ENCODE peak calls at places on chromosome 16, in four cellular contexts. J, H, T and N are unnamed samples.
A peak's percentile ranks its signal among the peaks of the same experiment; 100 is the strongest.

GRCh38 chr16:78684655-78685400 is 585.4 kb downstream of the WWOX start:
- DNase-seq in J (no peak), H (peak; percentile 64), T (peak; percentile 63), N (no peak)

GRCh38 chr16:68332411-68333121 is 21.7 kb downstream of the PRMT7 start:
- DNase-seq in J (peak; percentile 49), H (no peak), T (peak; percentile 52), N (no peak)

GRCh38 chr16:645852-646678 is 3.1 kb upstream of the WDR90 start:
- DNase-seq in J (no peak), H (no peak), T (peak; percentile 70), N (no peak)

GRCh38 chr16:50152386-50152806 is 710 bp upstream of the TENT4B start:
- DNase-seq in J (no peak), H (no peak), T (peak; percentile 27), N (no peak)

GRCh38 chr16:76193851-76194620 is 83.2 kb upstream of the CNTNAP4 start:
- DNase-seq in J (no peak), H (peak; percentile 13), T (no peak), N (no peak)

GRCh38 chr16:30117768-30118167 is 4.4 kb upstream of the GDPD3 start:
- DNase-seq in J (no peak), H (no peak), T (no peak), N (no peak)

GRCh38 chr16:71883193-71883848 is 661 bp downstream of the ZNF821 start:
- DNase-seq in J (peak; percentile 45), H (peak; percentile 1), T (peak; percentile 46), N (peak; percentile 27)

GRCh38 chr16:79089735-79090284 is 510.7 kb downstream of the MAF start:
- DNase-seq in J (peak; percentile 10), H (no peak), T (peak; percentile 21), N (no peak)

GRCh38 chr16:90057738-90058173 is 19.4 kb downstream of the PRDM7 start:
- DNase-seq in J (no peak), H (peak; percentile 33), T (no peak), N (no peak)
- H3K27ac ChIP-seq in J (no peak overlapping the region), H (no peak overlapping the region), T (no peak overlapping the region), N (no peak overlapping the region)

GRCh38 chr16:87335968-87336849 is 19.0 kb upstream of the C16orf95 start:
- DNase-seq in J (no peak), H (no peak), T (no peak), N (no peak)

GRCh38 chr16:87333581-87334331 is 16.6 kb upstream of the C16orf95 start:
- DNase-seq in J (no peak), H (no peak), T (no peak), N (no peak)

GRCh38 chr16:87333101-87333500 is 15.9 kb upstream of the C16orf95 start:
- DNase-seq in J (no peak), H (no peak), T (no peak), N (no peak)

GRCh38 chr16:87335306-87335967 is 18.2 kb upstream of the C16orf95 start:
- DNase-seq in J (no peak), H (no peak), T (no peak), N (no peak)

GRCh38 chr16:87334611-87335305 is 17.6 kb upstream of the C16orf95 start:
- DNase-seq in J (no peak), H (no peak), T (no peak), N (peak; percentile 11)
- H3K4me1 ChIP-seq in J (no peaks in the 10 kb centered on the region), H (no peaks in the 10 kb centered on the region), T (peaks cover 5% of the 10 kb centered on the region), N (no peaks in the 10 kb centered on the region)

GRCh38 chr16:8961811-8962390 is 1.8 kb downstream of the USP7 start:
- DNase-seq in J (peak; percentile 37), H (no peak), T (no peak), N (no peak)
- H3K27ac ChIP-seq in J (peak overlapping the region; percentile 29), H (peak overlapping the region; percentile 10), T (no peak overlapping the region), N (no peak overlapping the region)

GRCh38 chr16:74575175-74575804 is 31.6 kb downstream of the GLG1 start:
- DNase-seq in J (no peak), H (no peak), T (no peak), N (no peak)

GRCh38 chr16:74575805-74576643 is 30.9 kb downstream of the GLG1 start:
- DNase-seq in J (no peak), H (no peak), T (no peak), N (no peak)

GRCh38 chr16:74573622-74574021 is 33.3 kb downstream of the GLG1 start:
- DNase-seq in J (no peak), H (no peak), T (no peak), N (peak; percentile 33)

GRCh38 chr16:74570412-74571301 is 36.3 kb downstream of the GLG1 start:
- DNase-seq in J (no peak), H (no peak), T (no peak), N (no peak)

GRCh38 chr16:74574146-74574545 is 32.8 kb downstream of the GLG1 start:
- DNase-seq in J (no peak), H (no peak), T (no peak), N (no peak)
- H3K4me1 ChIP-seq in J (no peaks in the 10 kb centered on the region), H (peaks cover 19% of the 10 kb centered on the region), T (peaks cover 48% of the 10 kb centered on the region), N (no peaks in the 10 kb centered on the region)

DNA sequence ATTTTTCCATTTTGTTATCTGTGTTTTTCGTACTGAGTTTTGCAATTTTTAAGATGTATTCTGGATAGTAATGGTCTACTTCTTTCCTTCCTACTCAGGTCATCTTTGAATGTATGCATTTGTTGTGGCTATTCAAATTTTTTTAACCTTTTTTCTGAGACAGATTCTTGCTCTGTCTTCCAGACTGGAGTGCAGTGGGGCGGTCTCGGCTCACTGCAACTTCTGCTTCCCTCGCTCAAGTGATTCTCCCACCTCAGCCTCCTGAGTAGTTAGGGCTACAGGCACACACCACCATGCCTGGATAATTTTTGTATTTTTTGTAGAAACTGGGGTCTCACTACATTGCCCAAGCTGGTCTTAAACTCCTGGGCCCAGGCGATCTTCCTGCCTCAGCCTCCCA is 33.6 kb downstream of the VPS35L start:
- DNase-seq in J (no peak), H (no peak), T (no peak), N (no peak)
- H3K27ac ChIP-seq in J (no peak overlapping the region), H (no peak overlapping the region), T (no peak overlapping the region), N (no peak overlapping the region)

GRCh38 chr16:10597184-10597583 is 16.8 kb upstream of the EMP2 start:
- DNase-seq in J (peak; percentile 17), H (no peak), T (no peak), N (no peak)
- H3K4me1 ChIP-seq in J (peaks cover 8% of the 10 kb centered on the region), H (peaks cover 17% of the 10 kb centered on the region), T (peaks cover 35% of the 10 kb centered on the region), N (no peaks in the 10 kb centered on the region)

GRCh38 chr16:3599121-3599520 is 12.3 kb downstream of the SLX4 start:
- DNase-seq in J (no peak), H (no peak), T (no peak), N (no peak)

GRCh38 chr16:3597676-3598075 is 13.7 kb downstream of the SLX4 start:
- DNase-seq in J (no peak), H (no peak), T (no peak), N (no peak)

GRCh38 chr16:3601614-3602319 is 9.6 kb downstream of the SLX4 start:
- DNase-seq in J (no peak), H (no peak), T (no peak), N (no peak)

GRCh38 chr16:3598236-3598635 is 13.2 kb downstream of the SLX4 start:
- DNase-seq in J (no peak), H (no peak), T (no peak), N (no peak)

GRCh38 chr16:3599922-3600321 is 11.5 kb downstream of the SLX4 start:
- DNase-seq in J (no peak), H (no peak), T (no peak), N (no peak)
- H3K27ac ChIP-seq in J (no peak overlapping the region), H (no peak overlapping the region), T (no peak overlapping the region), N (no peak overlapping the region)

DNA sequence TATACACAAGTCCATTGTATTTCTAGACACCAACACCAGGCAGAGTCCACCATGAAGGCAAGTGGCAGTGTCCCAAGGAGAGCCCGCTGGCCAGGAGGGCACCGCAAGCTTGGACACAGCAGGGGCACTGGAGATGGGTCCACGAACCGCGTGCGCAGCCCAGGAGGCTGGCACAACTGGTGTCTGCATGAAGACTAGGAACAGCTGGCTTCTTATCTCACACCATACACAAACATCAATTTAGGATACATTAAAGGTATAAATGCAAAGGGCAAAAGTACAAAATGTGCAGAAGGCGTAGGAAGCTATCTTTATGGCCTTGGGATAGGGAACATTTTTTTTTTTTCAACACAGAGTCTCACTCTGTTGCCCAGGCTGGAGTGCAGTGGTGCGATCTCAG is 52.4 kb downstream of the ANKRD11 start:
- DNase-seq in J (no peak), H (no peak), T (no peak), N (no peak)
- H3K4me1 ChIP-seq in J (no peaks in the 10 kb centered on the region), H (peaks cover 17% of the 10 kb centered on the region), T (peaks cover 90% of the 10 kb centered on the region), N (peaks cover 11% of the 10 kb centered on the region)

GRCh38 chr16:81266680-81267095 is 28.2 kb downstream of the BCO1 start:
- DNase-seq in J (no peak), H (peak; percentile 36), T (no peak), N (no peak)
- H3K27ac ChIP-seq in J (no peak overlapping the region), H (no peak overlapping the region), T (no peak overlapping the region), N (no peak overlapping the region)